ENCODE peak calls at places on chromosomes 5 and 9, in six cellular contexts. B, I, T, Q, O and D are unnamed samples.

GRCh38 chr9:132546148-132547051 is 36.0 kb upstream of the BARHL1 start:
- DNase-seq in Q (no peak), I (no peak), O (peak), T (peak), B (no peak), D (peak)

GRCh38 chr9:5292141-5292540 is 12.4 kb downstream of the RLN2 start:
- DNase-seq in O (no peak), T (no peak), B (no peak), Q (no peak), I (no peak), D (no peak)

GRCh38 chr9:97905228-97905627 is 17.1 kb downstream of the TRMO start:
- DNase-seq in T (no peak), Q (no peak), B (no peak), O (no peak), I (no peak), D (no peak)

GRCh38 chr9:94889627-94890026 is 163.1 kb downstream of the AOPEP start:
- DNase-seq in I (no peak), O (no peak), Q (no peak), T (no peak), B (no peak), D (no peak)

GRCh38 chr5:148984333-148984732 is 78.5 kb downstream of the SH3TC2 start:
- DNase-seq in I (no peak), T (peak), B (no peak), O (peak), Q (no peak), D (peak)

GRCh38 chr5:128537306-128537998 is 593 bp downstream of the FBN2 start:
- DNase-seq in O (peak), B (peak), I (no peak), Q (peak), T (peak), D (peak)

GRCh38 chr5:59256331-59256730 is 637.2 kb downstream of the PDE4D start:
- DNase-seq in O (no peak), Q (no peak), T (no peak), B (no peak), I (no peak), D (no peak)

GRCh38 chr5:14818931-14819790 is 52.4 kb downstream of the ANKH start:
- DNase-seq in I (no peak), O (peak), Q (no peak), B (no peak), T (no peak), D (no peak)

GRCh38 chr9:132486706-132487350 is 76.8 kb downstream of the CFAP77 start:
- DNase-seq in T (no peak), I (no peak), O (no peak), Q (no peak), B (no peak), D (no peak)

GRCh38 chr9:134535171-134535570 is 106.4 kb upstream of the COL5A1 start:
- DNase-seq in B (no peak), Q (no peak), T (no peak), O (no peak), I (no peak), D (no peak)

GRCh38 chr5:102922839-102923477 is 167.9 kb downstream of the PAM start:
- DNase-seq in I (no peak), O (no peak), Q (no peak), T (peak), B (no peak), D (no peak)

GRCh38 chr5:159104759-159105317 is 5.1 kb upstream of the EBF1 start:
- DNase-seq in T (no peak), I (no peak), Q (no peak), O (no peak), B (no peak), D (no peak)

GRCh38 chr9:127178646-127179632 is 56.5 kb upstream of the ANGPTL2 start:
- DNase-seq in B (peak), T (no peak), Q (peak), I (no peak), O (no peak), D (no peak)

GRCh38 chr5:53067641-53068040 is 41.9 kb downstream of the MOCS2 start:
- DNase-seq in T (peak), Q (no peak), I (no peak), O (peak), B (no peak), D (no peak)

GRCh38 chr5:82092-82491 is 9.9 kb upstream of the PLEKHG4B start:
- DNase-seq in B (no peak), O (no peak), T (peak), I (no peak), Q (peak), D (no peak)

GRCh38 chr5:124599048-124599973 is 147.1 kb downstream of the ZNF608 start:
- DNase-seq in B (no peak), T (peak), Q (no peak), I (no peak), O (peak), D (no peak)

GRCh38 chr5:97383996-97384395 is 200.9 kb upstream of the RIOK2 start:
- DNase-seq in Q (no peak), I (no peak), B (no peak), O (peak), T (peak), D (peak)

GRCh38 chr5:148858106-148858505 is 31.7 kb downstream of the ADRB2 start:
- DNase-seq in O (no peak), T (no peak), B (no peak), Q (no peak), I (peak), D (no peak)

GRCh38 chr5:95781101-95781583 is 41.4 kb downstream of the GLRX start:
- DNase-seq in O (peak), B (peak), Q (no peak), I (no peak), T (peak), D (peak)
- TF ChIP-seq CTCF in O (peak), B (peak), Q (peak), I (peak), T (peak), D (peak)

GRCh38 chr5:55714749-55715148 is 2.6 kb upstream of the SLC38A9 start:
- DNase-seq in I (no peak), T (no peak), Q (no peak), O (no peak), B (no peak), D (no peak)
- TF ChIP-seq CTCF in I (no peak), T (no peak), Q (no peak), O (no peak), B (no peak), D (no peak)

GRCh38 chr5:141889282-141889871 is 11.2 kb upstream of the PCDH1 start:
- DNase-seq in T (peak), O (peak), B (no peak), Q (no peak), I (no peak), D (no peak)
- TF ChIP-seq CTCF in T (peak), O (peak), B (peak), Q (peak), I (peak), D (peak)

GRCh38 chr5:133247881-133248642 is 196.2 kb downstream of the HSPA4 start:
- DNase-seq in T (peak), I (no peak), Q (no peak), B (no peak), O (peak), D (no peak)
- TF ChIP-seq CTCF in T (peak), I (peak), Q (peak), B (no peak), O (peak), D (no peak)

DNA sequence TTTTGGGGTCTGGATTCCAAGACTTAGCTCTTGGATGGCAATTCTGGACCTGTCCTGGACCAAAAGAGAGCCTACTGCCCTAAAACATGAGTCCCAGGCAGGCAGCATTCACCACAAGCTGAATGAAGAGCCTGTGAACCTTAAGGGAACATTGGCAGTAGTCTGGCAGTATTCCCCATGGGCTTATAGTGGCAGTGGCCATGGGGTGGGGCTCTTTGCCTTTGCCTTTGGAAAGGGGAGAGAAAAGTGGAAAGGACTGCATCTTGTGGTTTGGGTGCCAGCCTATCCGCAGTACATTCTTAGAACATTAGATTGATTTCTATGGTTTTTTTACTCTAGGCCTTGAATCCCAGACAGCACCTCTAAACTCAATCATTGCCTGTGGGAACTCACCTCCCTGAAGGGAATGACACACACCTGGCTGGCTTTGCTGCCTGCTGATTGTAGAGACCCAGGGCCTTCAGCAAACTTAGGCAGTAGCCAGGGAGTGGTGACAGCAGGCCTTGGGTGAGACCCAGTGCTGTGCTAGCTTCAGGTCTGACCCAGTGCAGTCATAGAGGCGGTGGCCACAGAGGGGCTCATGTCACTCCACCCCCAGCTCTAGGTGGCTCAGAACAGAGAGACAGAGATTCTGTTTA is 216.3 kb downstream of the CETN3 start:
- DNase-seq in T (no peak), B (no peak), Q (no peak), O (no peak), I (no peak), D (no peak)
- TF ChIP-seq CTCF in T (no peak), B (no peak), Q (no peak), O (no peak), I (no peak), D (no peak)